ENCODE peak calls at places on chromosomes 12 and 14, in nine cellular contexts. I is astrocyte; S is stimulated activated CD8-positive, alpha-beta memory T cell treated with anti-CD3 and anti-CD28 coated beads, Interleukin-15, amount 100 ng/mL, for 24 hours; W is choroid plexus epithelial cell; N is stimulated activated effector memory CD8-positive, alpha-beta T cell treated with anti-CD3 and anti-CD28 coated beads, Interleukin-12 subunit alpha, Interleukin-12 subunit beta, amount 100 ng/mL, for 72 hours; E is foreskin melanocyte; B is effector memory CD8-positive, alpha-beta T cell; Y is OCI-LY7; O is NCI-H1417. P is an unnamed sample.

GRCh38 chr12:114440450-114441383 is 34.8 kb upstream of the TBX5 start:
- DNase-seq in O (no peak), B (no peak), E (no peak), I (no peak), W (no peak), N (no peak), S (no peak), Y (no peak), P (no peak)

GRCh38 chr14:75522224-75522764 is at the start of gene BATF:
- DNase-seq in S (peak), B (peak), Y (peak), N (peak), W (no peak), I (no peak), O (no peak), E (peak), P (peak)

GRCh38 chr12:129049917-129050316 is 196.6 kb downstream of the GLT1D1 start:
- DNase-seq in I (no peak), B (no peak), E (no peak), W (peak), S (no peak), Y (peak), N (no peak), O (no peak), P (no peak)

GRCh38 chr12:88624911-88625310 is 44.6 kb upstream of the KITLG start:
- DNase-seq in Y (no peak), S (no peak), N (no peak), I (peak), O (no peak), W (peak), E (peak), B (no peak), P (no peak)

GRCh38 chr12:23084236-23084995 is 459.4 kb downstream of the ETNK1 start:
- DNase-seq in N (no peak), I (peak), Y (no peak), B (no peak), W (peak), E (peak), S (no peak), O (no peak), P (peak)

GRCh38 chr12:53061404-53062010 is 11.6 kb downstream of the TNS2 start:
- DNase-seq in B (no peak), I (no peak), N (no peak), S (no peak), E (no peak), Y (no peak), W (peak), O (peak), P (peak)

GRCh38 chr12:2959508-2960431 is 573 bp downstream of the TEAD4 start:
- DNase-seq in W (peak), O (peak), N (no peak), E (peak), S (no peak), Y (no peak), I (peak), B (no peak), P (peak)

GRCh38 chr12:124490584-124491305 is 76.7 kb downstream of the NCOR2 start:
- DNase-seq in O (no peak), I (no peak), S (no peak), N (no peak), W (no peak), Y (no peak), E (no peak), B (no peak), P (peak)

GRCh38 chr14:103402700-103403099 is 17.5 kb downstream of the MARK3 start:
- DNase-seq in E (no peak), Y (no peak), B (no peak), I (peak), O (no peak), S (no peak), W (peak), N (no peak), P (no peak)

GRCh38 chr12:95625012-95625411 is 73.7 kb upstream of the USP44 start:
- DNase-seq in I (no peak), E (no peak), B (no peak), S (no peak), W (no peak), O (no peak), N (no peak), Y (no peak), P (no peak)